ENCODE peak calls at places on chromosomes 7 and 10, in seven cellular contexts. X is stimulated activated naive CD8-positive, alpha-beta T cell treated with anti-CD3 and anti-CD28 coated beads, Interleukin-15, amount 100 ng/mL, for 72 hours; U is Right ventricle myocardium superior; L is SK-N-SH treated with all-trans-retinoic acid at 6 μM for 48 hours; G is PC-3; Z is activated naive CD8-positive, alpha-beta T cell treated with anti-CD3 and anti-CD28 coated beads, Interleukin-2, amount 10 ng/mL, durations not matched to agents 7 days and 5 days; D is RWPE2. O is an unnamed sample.

GRCh38 chr7:157654350-157654749 is 317.5 kb downstream of the DNAJB6 start:
- ATAC-seq in X (no peak), G (no peak), D (no peak), Z (no peak), U (no peak), L (no peak), O (no peak)

GRCh38 chr10:89668391-89669180 is 23.5 kb upstream of the PANK1 start:
- ATAC-seq in X (no peak), D (no peak), U (no peak), G (peak), L (no peak), Z (no peak), O (no peak)

GRCh38 chr7:50681451-50682045 is 101.1 kb downstream of the GRB10 start:
- ATAC-seq in X (no peak), L (no peak), G (peak), U (no peak), D (no peak), Z (no peak), O (no peak)

GRCh38 chr10:132232553-132232949 is 45.8 kb downstream of the DPYSL4 start:
- ATAC-seq in G (no peak), X (peak), L (no peak), D (no peak), Z (no peak), U (peak), O (no peak)

GRCh38 chr10:17349009-17349349 is 105.4 kb downstream of the ST8SIA6 start:
- ATAC-seq in Z (no peak), X (no peak), D (no peak), U (no peak), G (no peak), L (peak), O (no peak)

GRCh38 chr10:132638130-132638515 is 100.5 kb downstream of the INPP5A start:
- ATAC-seq in D (peak), G (peak), Z (no peak), U (peak), L (peak), X (no peak), O (no peak)

GRCh38 chr10:44295619-44296222 is 89.2 kb downstream of the CXCL12 start:
- ATAC-seq in Z (no peak), U (no peak), G (no peak), D (no peak), L (no peak), X (no peak), O (no peak)

GRCh38 chr10:43906470-43906869 is 257.8 kb upstream of the ZNF32 start:
- ATAC-seq in U (peak), L (no peak), D (no peak), X (no peak), G (no peak), Z (no peak), O (no peak)

GRCh38 chr7:86978804-86979506 is 80.5 kb downstream of the ELAPOR2 start:
- ATAC-seq in L (no peak), Z (peak), D (no peak), G (no peak), U (no peak), X (peak), O (no peak)

GRCh38 chr10:21363087-21363752 is 162.3 kb downstream of the SKIDA1 start:
- ATAC-seq in X (no peak), G (no peak), U (no peak), D (no peak), L (peak), Z (no peak), O (no peak)

GRCh38 chr7:7136423-7136822 is 45.9 kb upstream of the C1GALT1 start:
- ATAC-seq in D (no peak), U (peak), L (no peak), X (no peak), G (no peak), Z (no peak), O (no peak)

GRCh38 chr10:30190831-30191552 is 131.6 kb upstream of the JCAD start:
- ATAC-seq in G (no peak), D (no peak), Z (no peak), X (no peak), U (no peak), L (no peak), O (no peak)

GRCh38 chr7:14836571-14837189 is 65.9 kb downstream of the DGKB start:
- ATAC-seq in L (peak), X (no peak), D (peak), Z (no peak), G (peak), U (peak), O (no peak)

GRCh38 chr10:122362621-122363020 is 11.9 kb upstream of the PLEKHA1 start:
- ATAC-seq in G (no peak), U (no peak), D (no peak), L (no peak), X (peak), Z (peak), O (no peak)

GRCh38 chr10:50275650-50276235 is 24.4 kb upstream of the ASAH2 start:
- ATAC-seq in L (peak), U (peak), X (peak), G (peak), D (peak), Z (peak), O (no peak)

O was measured in gastroesophageal sphincter.